ENCODE peak calls at places on chromosomes 5 and 9, in four cellular contexts. J is activated T-cell treated with anti-CD3 and anti-CD28 coated beads, Interleukin-2, amount 50 U/mL, for 72 hours; B is fibroblast of the conjunctiva; Q is stimulated activated naive CD4-positive, alpha-beta T cell. A is an unnamed sample.

GRCh38 chr9:36895744-36896260 is 138.3 kb downstream of the PAX5 start:
- DNase-seq in Q (no peak), B (no peak), J (no peak), A (no peak)

GRCh38 chr5:16957305-16958165 is 21.4 kb upstream of the MYO10 start:
- DNase-seq in B (peak; percentile 29), Q (no peak), J (no peak), A (peak; percentile 78)

GRCh38 chr5:16902846-16903245 is 33.2 kb downstream of the MYO10 start:
- DNase-seq in B (no peak), Q (no peak), J (no peak), A (no peak)

GRCh38 chr5:56812110-56812509 is 3.2 kb upstream of the MAP3K1 start:
- DNase-seq in B (no peak), Q (no peak), J (no peak), A (no peak)

GRCh38 chr9:132078369-132079356 is 1.0 kb downstream of the MED27 start:
- DNase-seq in Q (no peak), J (peak; percentile 46), B (peak; percentile 16), A (peak; percentile 41)

GRCh38 chr5:177555228-177555627 is 865 bp upstream of the FAM193B start:
- DNase-seq in J (no peak), Q (no peak), B (no peak), A (no peak)

GRCh38 chr9:106864533-106865143 is 1.7 kb downstream of the ZNF462 start:
- DNase-seq in B (no peak), J (no peak), Q (no peak), A (no peak)

GRCh38 chr9:128121924-128122808 is 5.4 kb downstream of the PTGES2 start:
- DNase-seq in B (no peak), Q (no peak), J (no peak), A (no peak)

GRCh38 chr9:109751253-109751652 is 28.7 kb upstream of the PALM2AKAP2 start:
- DNase-seq in J (no peak), B (no peak), Q (no peak), A (no peak)

GRCh38 chr9:34651286-34651685 is 699 bp upstream of the IL11RA start:
- DNase-seq in B (no peak), Q (no peak), J (no peak), A (no peak)

GRCh38 chr9:91028166-91028827 is 226.7 kb downstream of the SYK start:
- DNase-seq in Q (no peak), J (no peak), B (no peak), A (no peak)

GRCh38 chr9:132577119-132577518 is 5.3 kb upstream of the BARHL1 start:
- DNase-seq in Q (no peak), J (no peak), B (no peak), A (no peak)

GRCh38 chr9:32709871-32710270 is 73.5 kb upstream of the TMEM215 start:
- DNase-seq in J (no peak), B (no peak), Q (no peak), A (no peak)

GRCh38 chr5:85814596-85814995 is 803.1 kb upstream of the COX7C start:
- DNase-seq in J (no peak), Q (no peak), B (no peak), A (no peak)